ENCODE peak calls at places on chromosome 22, in seven cellular contexts. Q, K, I, D, B, N and T are unnamed samples.

GRCh38 chr22:46077669-46078099 is 72.6 kb upstream of the PPARA start:
- DNase-seq in Q (no peak), K (no peak), I (no peak), D (no peak), B (no peak), N (peak), T (no peak)

GRCh38 chr22:48811885-48812284 is 1015.8 kb downstream of the BRD1 start:
- DNase-seq in Q (no peak), K (no peak), I (peak), D (no peak), B (no peak), N (no peak), T (no peak)

GRCh38 chr22:32979606-32980005 is 78.6 kb downstream of the SYN3 start:
- DNase-seq in Q (no peak), K (no peak), I (no peak), D (no peak), B (no peak), N (no peak), T (no peak)

GRCh38 chr22:39128508-39128907 is 24.0 kb downstream of the CBX7 start:
- DNase-seq in Q (no peak), K (no peak), I (no peak), D (no peak), B (no peak), N (no peak), T (peak)

GRCh38 chr22:25223269-25223850 is 3.9 kb downstream of the CRYBB2 start:
- DNase-seq in Q (no peak), K (no peak), I (no peak), D (no peak), B (no peak), N (no peak), T (no peak)

GRCh38 chr22:23166841-23167610 is 13.3 kb upstream of the BCR start:
- DNase-seq in Q (no peak), K (no peak), I (no peak), D (no peak), B (no peak), N (no peak), T (no peak)

GRCh38 chr22:47294222-47294532 is 531.7 kb downstream of the TBC1D22A start:
- DNase-seq in Q (no peak), K (no peak), I (no peak), D (no peak), B (peak), N (no peak), T (no peak)

GRCh38 chr22:34914871-34915270 is 151.1 kb upstream of the ISX start:
- DNase-seq in Q (no peak), K (no peak), I (no peak), D (no peak), B (no peak), N (no peak), T (no peak)

GRCh38 chr22:37163618-37164534 is 14.2 kb upstream of the IL2RB start:
- DNase-seq in Q (no peak), K (no peak), I (no peak), D (no peak), B (no peak), N (peak), T (no peak)

GRCh38 chr22:36277482-36278291 is 24.8 kb downstream of the APOL1 start:
- DNase-seq in Q (no peak), K (peak), I (no peak), D (peak), B (peak), N (no peak), T (peak)

GRCh38 chr22:46062232-46062615 is 85.3 kb upstream of the WNT7B start:
- DNase-seq in Q (no peak), K (no peak), I (no peak), D (no peak), B (no peak), N (no peak), T (no peak)

GRCh38 chr22:47588583-47588970 is 826.1 kb downstream of the TBC1D22A start:
- DNase-seq in Q (no peak), K (no peak), I (no peak), D (no peak), B (no peak), N (no peak), T (no peak)

GRCh38 chr22:28299760-28300159 is 379.9 kb downstream of the TTC28 start:
- DNase-seq in Q (no peak), K (no peak), I (no peak), D (peak), B (peak), N (no peak), T (no peak)

GRCh38 chr22:37521236-37521739 is 2.1 kb upstream of the CARD10 start:
- DNase-seq in Q (no peak), K (no peak), I (no peak), D (peak), B (no peak), N (no peak), T (peak)

GRCh38 chr22:35629406-35630234 is 12.5 kb upstream of the MB start:
- DNase-seq in Q (no peak), K (no peak), I (no peak), D (peak), B (peak), N (no peak), T (no peak)